ENCODE peak calls at places on chromosomes 6 and 20, in eight cellular contexts. Y, Z, F, V, W, I, E and D are unnamed samples.

GRCh38 chr20:36467076-36467999 is 74.0 kb upstream of the MYL9 start:
- DNase-seq in Z (peak; percentile 45), E (peak; percentile 72), V (no peak), Y (no peak), F (no peak), I (peak; percentile 65), W (no peak), D (peak; percentile 82)

GRCh38 chr6:122696079-122696478 is 83.4 kb upstream of the FABP7 start:
- DNase-seq in W (no peak), I (no peak), Z (no peak), E (no peak), V (no peak), Y (no peak), F (no peak), D (no peak)

GRCh38 chr6:5996701-5997419 is 9.9 kb downstream of the NRN1 start:
- DNase-seq in W (peak; percentile 43), V (peak; percentile 75), Z (no peak), Y (peak; percentile 64), E (no peak), F (no peak), I (no peak), D (no peak)

GRCh38 chr6:141675957-141676356 is 456.8 kb upstream of the GJE1 start:
- DNase-seq in F (no peak), Y (no peak), E (no peak), V (no peak), Z (no peak), W (no peak), I (peak; percentile 1), D (no peak)

GRCh38 chr6:85015396-85015990 is 251.1 kb upstream of the TBX18 start:
- DNase-seq in V (peak; percentile 92), E (peak; percentile 8), F (peak; percentile 4), Z (no peak), W (peak; percentile 71), Y (peak; percentile 93), I (peak; percentile 79), D (no peak)

GRCh38 chr6:3318821-3319540 is 60.2 kb downstream of the PSMG4 start:
- DNase-seq in Z (no peak), F (no peak), E (no peak), I (no peak), V (peak; percentile 26), Y (no peak), W (no peak), D (no peak)

GRCh38 chr6:7646394-7646793 is 56.4 kb downstream of the SNRNP48 start:
- DNase-seq in W (no peak), E (no peak), Y (no peak), I (no peak), V (no peak), F (no peak), Z (no peak), D (no peak)

GRCh38 chr20:10005885-10006284 is 28.9 kb upstream of the ANKEF1 start:
- DNase-seq in Y (peak; percentile 8), W (no peak), Z (no peak), E (no peak), V (no peak), I (no peak), F (no peak), D (no peak)

GRCh38 chr6:34497411-34497810 is 31.5 kb downstream of the PACSIN1 start:
- DNase-seq in W (no peak), V (no peak), Y (no peak), F (no peak), E (no peak), Z (no peak), I (no peak), D (no peak)

GRCh38 chr6:135939216-135939610 is 87.7 kb downstream of the PDE7B start:
- DNase-seq in Y (no peak), E (no peak), F (no peak), I (no peak), Z (no peak), W (no peak), V (no peak), D (no peak)

GRCh38 chr6:135938588-135939215 is 87.2 kb downstream of the PDE7B start:
- DNase-seq in F (no peak), Z (no peak), V (peak; percentile 61), E (no peak), I (peak; percentile 17), W (no peak), Y (peak; percentile 64), D (peak; percentile 1)

GRCh38 chr6:135944120-135944519 is 92.6 kb downstream of the PDE7B start:
- DNase-seq in Z (no peak), Y (no peak), F (no peak), V (no peak), I (no peak), W (no peak), E (no peak), D (no peak)

GRCh38 chr6:135941275-135941674 is 89.8 kb downstream of the PDE7B start:
- DNase-seq in F (no peak), I (no peak), Z (no peak), W (no peak), V (no peak), E (no peak), Y (no peak), D (no peak)

GRCh38 chr6:135940783-135941182 is 89.3 kb downstream of the PDE7B start:
- DNase-seq in Y (no peak), E (no peak), F (no peak), W (no peak), Z (no peak), I (no peak), V (no peak), D (no peak)
- H3K4me1 ChIP-seq in Y (no peaks in the 10 kb centered on the region), E (no peaks in the 10 kb centered on the region), F (peaks cover 12% of the 10 kb centered on the region), W (no peaks in the 10 kb centered on the region), Z (no peaks in the 10 kb centered on the region), I (peaks cover 52% of the 10 kb centered on the region), V (no peaks in the 10 kb centered on the region), D (no peaks in the 10 kb centered on the region)

GRCh38 chr20:53741726-53742028 is 148.0 kb upstream of the ZNF217 start:
- DNase-seq in E (no peak), F (no peak), V (no peak), Z (no peak), I (no peak), Y (no peak), W (no peak), D (no peak)
- H3K27ac ChIP-seq in E (no peak overlapping the region), F (peak overlapping the region; percentile 100), V (no peak overlapping the region), Z (no peak overlapping the region), I (peak overlapping the region; percentile 90), Y (no peak overlapping the region), W (no peak overlapping the region), D (no peak overlapping the region)

GRCh38 chr6:36833182-36833789 is 6.0 kb downstream of the CPNE5 start:
- DNase-seq in Y (no peak), Z (no peak), I (no peak), F (no peak), V (no peak), W (no peak), E (no peak), D (no peak)
- H3K4me1 ChIP-seq in Y (peaks cover 5% of the 10 kb centered on the region), Z (no peaks in the 10 kb centered on the region), I (no peaks in the 10 kb centered on the region), F (no peaks in the 10 kb centered on the region), V (no peaks in the 10 kb centered on the region), W (peaks cover 12% of the 10 kb centered on the region), E (peaks cover 14% of the 10 kb centered on the region), D (no peaks in the 10 kb centered on the region)

GRCh38 chr6:56043076-56043475 is 167.7 kb upstream of the BMP5 start:
- DNase-seq in Y (no peak), Z (no peak), F (no peak), V (no peak), I (no peak), W (no peak), E (no peak), D (no peak)
- H3K27ac ChIP-seq in Y (no peak overlapping the region), Z (no peak overlapping the region), F (no peak overlapping the region), V (no peak overlapping the region), I (no peak overlapping the region), W (no peak overlapping the region), E (no peak overlapping the region), D (no peak overlapping the region)

GRCh38 chr20:23361651-23362391 is at the start of gene GZF1:
- DNase-seq in Y (peak; percentile 97), W (peak; percentile 99), V (peak; percentile 99), E (peak; percentile 99), I (peak; percentile 99), Z (peak; percentile 98), F (peak; percentile 92), D (peak; percentile 98)
- H3K4me1 ChIP-seq in Y (peaks cover 27% of the 10 kb centered on the region), W (peaks cover 36% of the 10 kb centered on the region), V (peaks cover 4% of the 10 kb centered on the region), E (peaks cover 54% of the 10 kb centered on the region), I (peaks cover 37% of the 10 kb centered on the region), Z (peaks cover 42% of the 10 kb centered on the region), F (peaks cover 35% of the 10 kb centered on the region), D (peaks cover 52% of the 10 kb centered on the region)

GRCh38 chr6:48472121-48472520 is 361.1 kb upstream of the PTCHD4 start:
- DNase-seq in E (no peak), F (no peak), Z (no peak), W (no peak), Y (no peak), I (no peak), V (no peak), D (no peak)
- H3K27ac ChIP-seq in E (no peak overlapping the region), F (no peak overlapping the region), Z (no peak overlapping the region), W (no peak overlapping the region), Y (no peak overlapping the region), I (no peak overlapping the region), V (no peak overlapping the region), D (no peak overlapping the region)

GRCh38 chr20:63734946-63735858 is 1.3 kb upstream of the LIME1 start:
- DNase-seq in I (no peak), Y (no peak), F (no peak), V (no peak), W (no peak), E (no peak), Z (no peak), D (no peak)

GRCh38 chr20:63733117-63733516 is 3.3 kb upstream of the LIME1 start:
- DNase-seq in Y (no peak), E (no peak), I (no peak), V (no peak), W (no peak), F (no peak), Z (no peak), D (no peak)

GRCh38 chr20:63735859-63736718 is at the start of gene LIME1:
- DNase-seq in V (peak; percentile 48), I (no peak), Z (peak; percentile 70), E (peak; percentile 83), F (no peak), W (no peak), Y (no peak), D (peak; percentile 83)

GRCh38 chr20:63733579-63734081 is 2.8 kb upstream of the LIME1 start:
- DNase-seq in Z (no peak), I (no peak), W (no peak), Y (no peak), F (no peak), E (no peak), V (no peak), D (no peak)

GRCh38 chr20:63734111-63734945 is 2.1 kb upstream of the LIME1 start:
- DNase-seq in Z (no peak), F (no peak), V (peak; percentile 45), E (no peak), Y (no peak), W (no peak), I (no peak), D (no peak)
- H3K4me1 ChIP-seq in Z (peaks cover 55% of the 10 kb centered on the region), F (peaks cover 32% of the 10 kb centered on the region), V (no peaks in the 10 kb centered on the region), E (peaks cover 31% of the 10 kb centered on the region), Y (no peaks in the 10 kb centered on the region), W (peaks cover 12% of the 10 kb centered on the region), I (peaks cover 5% of the 10 kb centered on the region), D (peaks cover 77% of the 10 kb centered on the region)